ENCODE peak calls at places on chromosomes 6 and 20, in seven cellular contexts. T is Peyer's patch; O is activated T-helper 1 cell treated with anti-CD3 and anti-CD28 coated beads, Interleukin-12 subunit alpha, Interleukin-12 subunit beta, Interleukin-2, Interleukin-4 antibody, amounts not matched to agents 30 ng/mL and 10 ng/mL and 1 ng/mL, durations not matched to agents 14 hours and 24 hours and 36 hours; M is cerebellum; X is head of caudate nucleus; R is heart left ventricle; W is activated T-cell treated with anti-CD3 and anti-CD28 coated beads, Interleukin-2, amount 50 U/mL, for 1 hour. B is an unnamed sample.

GRCh38 chr20:62697468-62697912 is 11.1 kb upstream of the NTSR1 start:
- DNase-seq in T (no peak), O (no peak), M (no peak), X (peak; percentile 76), R (no peak), W (no peak), B (no peak)

GRCh38 chr6:135493218-135493961 is 4.2 kb downstream of the AHI1 start:
- DNase-seq in T (no peak), O (no peak), M (no peak), X (no peak), R (no peak), W (no peak), B (no peak)

GRCh38 chr20:17833036-17833674 is 133.4 kb downstream of the BANF2 start:
- DNase-seq in T (no peak), O (no peak), M (no peak), X (no peak), R (no peak), W (no peak), B (no peak)

GRCh38 chr20:59958626-59959025 is 403 bp downstream of the CDH26 start:
- DNase-seq in T (no peak), O (no peak), M (no peak), X (no peak), R (no peak), W (no peak), B (no peak)

GRCh38 chr6:151807513-151808330 is at the start of gene ESR1:
- DNase-seq in T (no peak), O (no peak), M (no peak), X (no peak), R (no peak), W (no peak), B (peak; percentile 64)

GRCh38 chr20:38108438-38109024 is 56.5 kb downstream of the TGM2 start:
- DNase-seq in T (no peak), O (no peak), M (no peak), X (no peak), R (peak; percentile 75), W (no peak), B (no peak)

GRCh38 chr6:92559002-92559401 is 860.4 kb downstream of the EPHA7 start:
- DNase-seq in T (no peak), O (no peak), M (no peak), X (no peak), R (no peak), W (no peak), B (no peak)

GRCh38 chr6:149990109-149990671 is 26.4 kb downstream of the ULBP1 start:
- DNase-seq in T (no peak), O (no peak), M (no peak), X (no peak), R (no peak), W (peak; percentile 34), B (no peak)

GRCh38 chr6:143098054-143098673 is 37.5 kb downstream of the AIG1 start:
- DNase-seq in T (no peak), O (no peak), M (no peak), X (no peak), R (no peak), W (no peak), B (no peak)

GRCh38 chr6:43405354-43405753 is 22.0 kb upstream of the ABCC10 start:
- DNase-seq in T (no peak), O (no peak), M (no peak), X (no peak), R (no peak), W (no peak), B (no peak)

GRCh38 chr6:159062965-159063364 is 18.2 kb upstream of the TAGAP start:
- DNase-seq in T (no peak), O (no peak), M (no peak), X (no peak), R (no peak), W (no peak), B (no peak)

GRCh38 chr6:142014515-142014914 is 118.2 kb upstream of the GJE1 start:
- DNase-seq in T (no peak), O (no peak), M (no peak), X (no peak), R (no peak), W (no peak), B (no peak)